ENCODE peak calls at places on chromosomes 12 and 14, in six cellular contexts. T is tibial nerve, U is uterus, K is lower leg skin, M is thyroid gland, I is A549. R is an unnamed sample.

GRCh38 chr12:54428050-54429013 is 9.3 kb upstream of the ITGA5 start:
- DNase-seq in T (no peak), U (no peak), K (no peak), M (no peak), I (no peak), R (no peak)

GRCh38 chr12:55067701-55068100 is 47.9 kb downstream of the NEUROD4 start:
- DNase-seq in T (no peak), U (no peak), K (no peak), M (no peak), I (no peak), R (no peak)

GRCh38 chr12:47835831-47836155 is 16.1 kb upstream of the HDAC7 start:
- DNase-seq in T (no peak), U (no peak), K (no peak), M (peak), I (no peak), R (no peak)

GRCh38 chr12:123571343-123571813 is 13.0 kb upstream of the TMED2 start:
- DNase-seq in T (peak), U (peak), K (peak), M (peak), I (peak), R (no peak)

GRCh38 chr14:67566908-67567307 is 33.2 kb downstream of the PIGH start:
- DNase-seq in T (no peak), U (no peak), K (no peak), M (peak), I (no peak), R (no peak)

GRCh38 chr12:115337693-115338543 is 653.9 kb upstream of the TBX3 start:
- DNase-seq in T (peak), U (peak), K (peak), M (peak), I (peak), R (peak)

GRCh38 chr12:65655074-65655493 is 169.2 kb upstream of the HMGA2 start:
- DNase-seq in T (no peak), U (no peak), K (no peak), M (no peak), I (no peak), R (no peak)

GRCh38 chr14:37037636-37038387 is 134.6 kb downstream of the SLC25A21 start:
- DNase-seq in T (no peak), U (no peak), K (no peak), M (no peak), I (no peak), R (no peak)

GRCh38 chr12:25710149-25710548 is 157.1 kb upstream of the LMNTD1 start:
- DNase-seq in T (no peak), U (no peak), K (no peak), M (no peak), I (no peak), R (no peak)

GRCh38 chr14:56119221-56119967 is 1.2 kb downstream of the PELI2 start:
- DNase-seq in T (peak), U (peak), K (peak), M (peak), I (peak), R (peak)

GRCh38 chr14:75318353-75318752 is 39.7 kb downstream of the FOS start:
- DNase-seq in T (no peak), U (no peak), K (no peak), M (no peak), I (no peak), R (no peak)

GRCh38 chr14:75310295-75311059 is 31.8 kb downstream of the FOS start:
- DNase-seq in T (peak), U (peak), K (peak), M (peak), I (peak), R (peak)

GRCh38 chr14:75319021-75319420 is 40.4 kb downstream of the FOS start:
- DNase-seq in T (no peak), U (no peak), K (no peak), M (no peak), I (no peak), R (no peak)

GRCh38 chr14:75317148-75317547 is 38.5 kb downstream of the FOS start:
- DNase-seq in T (no peak), U (no peak), K (no peak), M (no peak), I (no peak), R (no peak)

GRCh38 chr14:75315143-75315542 is 36.5 kb downstream of the FOS start:
- DNase-seq in T (no peak), U (no peak), K (no peak), M (no peak), I (no peak), R (peak)
- TF ChIP-seq POLR2A in T (no peak), U (no peak), K (no peak), M (no peak), I (no peak), R (no peak)

DNA sequence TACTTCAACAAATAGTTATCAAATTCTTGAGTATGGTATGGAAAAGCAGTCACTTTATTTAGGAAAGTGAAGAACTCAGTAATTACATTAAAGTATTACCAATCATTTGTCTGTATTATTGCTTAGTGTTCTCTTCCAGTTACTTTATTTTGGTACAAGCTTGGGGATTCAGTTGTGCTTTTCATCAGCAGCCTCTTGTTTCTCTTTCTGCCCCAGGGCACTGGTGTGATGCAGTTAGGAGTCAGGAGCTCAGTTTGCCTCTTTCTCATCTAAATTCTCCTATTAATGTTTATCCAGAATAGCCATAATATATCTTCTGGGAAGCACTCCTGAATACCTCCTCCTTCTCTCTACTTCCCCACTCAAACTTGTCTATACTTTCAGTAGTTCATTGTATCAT is 25.7 kb downstream of the PMCH start:
- DNase-seq in T (no peak), U (no peak), K (no peak), M (no peak), I (no peak), R (no peak)
- TF ChIP-seq POLR2A in T (no peak), U (no peak), K (no peak), M (no peak), I (no peak), R (no peak)

DNA sequence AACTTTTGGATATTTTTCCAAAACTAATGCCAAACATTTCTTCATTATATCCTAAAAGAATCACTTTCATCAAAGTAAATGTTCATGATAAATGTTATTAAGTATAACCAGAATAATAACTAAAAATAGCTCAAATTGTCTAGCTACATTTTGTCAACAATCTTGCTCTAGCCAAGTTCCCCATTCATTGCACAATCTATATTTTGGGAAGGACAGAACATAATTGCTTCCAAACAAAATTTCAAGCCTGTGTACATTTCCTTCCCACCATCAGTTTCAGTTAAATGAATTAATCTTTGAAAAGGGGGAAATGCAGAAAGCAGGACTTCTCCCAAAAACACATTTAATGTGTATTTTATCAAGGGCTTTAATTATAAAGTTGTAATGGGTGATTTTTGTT is 98.0 kb upstream of the PLEKHG7 start:
- DNase-seq in T (no peak), U (no peak), K (no peak), M (no peak), I (no peak), R (no peak)
- TF ChIP-seq POLR2A in T (no peak), U (no peak), K (no peak), M (no peak), I (no peak), R (no peak)

DNA sequence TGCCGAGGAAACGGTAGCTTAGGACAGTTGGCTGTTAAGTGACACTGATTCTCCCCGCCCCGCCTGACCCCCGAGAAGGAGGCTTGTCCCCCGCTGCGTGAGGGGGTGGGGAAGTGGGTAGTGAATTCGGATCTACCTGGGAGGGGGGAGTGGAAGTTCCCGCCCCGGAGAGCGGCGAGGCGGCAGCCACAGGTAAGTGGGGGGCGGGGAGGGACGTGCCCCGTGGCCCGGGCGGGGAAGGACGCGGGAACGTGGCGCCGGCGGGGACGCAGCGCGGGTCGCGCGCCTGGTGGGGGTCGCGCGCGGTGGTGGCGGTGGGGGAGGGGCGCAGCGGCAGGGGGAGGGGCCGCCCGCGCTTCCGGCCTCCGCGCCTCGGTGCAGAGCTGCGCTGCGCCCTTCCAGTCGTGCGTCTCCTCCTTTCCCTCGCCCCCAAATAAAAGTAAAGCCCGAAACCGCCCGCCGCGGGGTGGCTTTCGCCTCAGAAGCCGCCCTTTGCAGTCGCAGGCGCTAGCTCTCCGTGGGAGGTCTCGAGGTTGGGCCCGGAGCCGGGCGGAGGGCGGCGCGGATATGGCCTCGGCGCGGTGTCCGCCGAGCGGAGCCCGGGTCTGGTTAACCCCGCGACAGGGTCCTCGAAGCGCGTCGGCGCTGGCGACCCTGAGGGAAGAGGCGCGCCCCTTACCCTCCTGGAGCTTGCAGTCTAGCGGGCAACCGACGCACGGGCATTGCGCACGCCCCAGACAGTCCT is 387 bp downstream of the ATF1 start:
- DNase-seq in T (no peak), U (peak), K (no peak), M (peak), I (peak), R (peak)
- TF ChIP-seq POLR2A in T (no peak), U (no peak), K (no peak), M (no peak), I (no peak), R (no peak)

DNA sequence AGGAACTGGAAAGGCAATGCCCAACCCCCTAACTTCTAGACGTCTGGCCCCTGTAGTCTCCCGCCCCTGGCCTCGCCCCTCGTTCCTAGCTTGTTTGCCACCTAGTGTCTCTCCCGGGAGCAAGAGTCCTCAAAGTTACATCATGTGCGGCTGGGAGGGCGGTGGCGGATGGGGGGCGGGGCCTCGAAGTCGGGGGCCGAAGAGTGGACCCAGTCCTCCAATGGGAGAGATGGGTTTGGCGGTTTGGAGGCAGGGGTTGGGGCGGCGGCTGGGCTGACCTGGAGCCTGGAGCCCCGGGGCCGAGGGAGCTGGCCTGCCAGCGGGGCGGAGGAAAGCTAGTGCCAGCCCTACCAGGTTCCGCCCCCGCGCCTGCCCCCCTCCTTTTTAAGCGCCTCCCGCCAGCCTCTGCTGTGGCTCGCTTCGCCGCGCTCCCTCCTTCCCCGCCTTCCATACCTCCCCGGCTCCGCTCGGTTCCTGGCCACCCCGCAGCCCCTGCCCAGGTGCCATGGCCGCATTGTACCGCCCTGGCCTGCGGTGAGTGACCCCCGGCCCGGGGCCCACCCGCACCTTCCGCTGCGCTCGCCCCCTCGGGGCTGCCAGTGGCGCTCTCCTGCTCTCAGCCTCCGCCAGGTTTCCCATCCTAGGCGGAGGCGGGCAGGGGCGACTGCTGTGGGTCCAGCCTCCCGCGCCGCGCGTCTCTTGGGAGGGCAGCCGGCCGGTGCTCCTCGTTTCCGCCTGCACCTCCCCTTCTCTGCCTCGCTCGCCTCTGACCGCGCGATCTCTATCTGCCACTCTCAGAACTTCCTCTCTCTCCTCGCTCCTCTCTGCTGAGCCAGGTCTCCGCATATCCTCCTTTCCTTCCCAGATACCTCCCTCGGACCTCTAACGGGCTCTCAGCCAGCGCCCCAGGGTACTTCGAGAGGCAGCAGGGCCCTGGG is at the start of gene PCK2:
- DNase-seq in T (peak), U (peak), K (peak), M (peak), I (peak), R (peak)
- TF ChIP-seq POLR2A in T (no peak), U (no peak), K (no peak), M (peak), I (peak), R (no peak)

DNA sequence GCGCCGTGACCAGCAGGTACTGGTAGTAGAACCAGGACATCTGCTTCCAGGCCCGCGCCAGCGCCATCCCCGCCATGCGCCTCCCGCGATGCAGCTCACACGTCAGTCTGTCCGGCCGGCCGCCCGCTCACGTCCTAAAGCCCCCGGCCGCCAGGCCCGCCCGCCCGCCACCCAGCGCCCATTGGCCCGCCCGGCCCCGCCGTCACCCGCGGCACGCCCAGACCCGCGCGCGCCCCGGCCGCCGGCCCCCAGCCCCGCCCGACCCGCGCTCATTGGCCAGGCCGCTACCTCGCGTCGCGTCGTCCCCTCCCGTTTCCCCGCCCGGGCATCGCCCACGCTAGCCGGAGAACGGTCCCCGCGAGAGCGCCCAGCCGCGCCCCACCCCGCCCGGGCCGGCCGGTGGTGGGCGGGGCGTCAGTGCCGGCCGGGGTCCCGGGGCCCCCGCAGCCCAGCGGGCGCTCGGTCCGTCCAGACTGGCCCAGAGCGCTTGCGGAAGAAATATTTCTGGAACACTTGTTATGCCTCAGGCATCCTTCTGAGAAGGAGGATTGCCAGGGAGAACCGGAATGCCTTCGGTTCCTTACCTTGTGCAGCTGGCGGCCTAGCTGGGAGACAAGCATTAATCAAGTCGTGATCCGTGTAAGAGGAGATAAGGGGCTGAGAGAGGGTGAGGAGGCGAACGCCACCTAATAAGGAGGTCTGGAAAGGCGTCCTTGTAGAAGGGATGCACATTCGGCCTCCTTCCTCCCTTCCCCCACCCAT is at the start of gene SPTSSA:
- DNase-seq in T (peak), U (peak), K (peak), M (peak), I (peak), R (peak)
- TF ChIP-seq POLR2A in T (peak), U (peak), K (no peak), M (peak), I (peak), R (peak)

DNA sequence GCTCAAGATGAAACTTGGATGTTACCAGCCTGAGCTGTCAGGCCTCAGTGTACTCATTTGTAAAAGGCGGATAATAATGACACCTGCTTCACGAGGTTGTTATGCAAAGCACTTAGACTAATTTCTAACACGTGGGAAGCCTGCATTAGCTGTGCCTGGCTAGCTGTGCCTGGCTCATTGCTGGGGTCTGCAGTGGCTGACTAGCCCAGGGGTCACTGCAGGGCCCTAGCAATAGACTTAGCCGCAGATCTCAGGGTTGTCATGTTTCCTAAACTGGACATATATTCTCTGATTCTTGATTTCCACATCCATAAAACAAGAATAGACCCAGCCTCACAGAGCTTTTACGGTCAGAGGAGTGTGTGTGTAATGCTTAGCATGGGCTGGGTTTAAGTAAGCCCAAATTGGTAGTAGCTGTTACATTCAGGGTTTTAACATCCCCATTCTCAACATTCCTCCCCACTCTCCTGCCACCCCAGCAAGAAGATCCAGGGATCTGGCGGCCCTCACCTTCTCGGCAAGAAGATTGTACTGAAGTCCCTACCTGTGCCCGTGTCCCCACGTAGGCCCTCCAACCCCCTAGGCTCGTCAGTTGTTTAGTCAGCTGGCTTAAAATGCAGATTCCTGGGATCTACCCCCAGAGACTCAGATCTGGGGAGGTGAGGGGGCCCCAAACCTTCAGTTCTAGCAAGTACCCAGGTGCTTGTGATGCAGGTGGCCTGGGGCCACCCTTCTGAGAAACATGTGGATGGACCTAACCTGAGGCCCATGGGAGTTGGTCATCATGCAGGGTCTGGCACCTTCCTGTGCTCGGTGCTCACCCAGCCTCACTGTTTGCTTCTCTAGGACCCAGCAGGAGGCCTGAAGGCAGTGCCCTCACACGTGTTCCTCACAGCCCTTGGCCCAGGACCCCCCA is 8.6 kb downstream of the NR4A1 start:
- DNase-seq in T (no peak), U (peak), K (no peak), M (no peak), I (peak), R (no peak)
- TF ChIP-seq POLR2A in T (no peak), U (no peak), K (no peak), M (no peak), I (no peak), R (no peak)

GRCh38 chr14:75981826-75982723 is at the start of gene TGFB3:
- DNase-seq in T (peak), U (peak), K (peak), M (peak), I (peak), R (peak)
- TF ChIP-seq POLR2A in T (peak), U (peak), K (no peak), M (no peak), I (no peak), R (peak)

R was measured in prostate gland.